ENCODE peak calls at places on chromosomes 16 and 17, in ten cellular contexts. R is AG10803, M is dorsolateral prefrontal cortex, N is GM23338, K is MCF 10A, G is endothelial cell, Z is kidney, H is astrocyte of the cerebellum, I is nephron progenitor cell, X is uterus. D is an unnamed sample.

GRCh38 chr16:54875443-54875842 is 55.2 kb upstream of the IRX5 start:
- DNase-seq in G (no peak), Z (no peak), H (no peak), I (no peak), N (peak), X (no peak), M (no peak), R (peak), K (no peak), D (no peak)

GRCh38 chr16:71709231-71709781 is 15.2 kb downstream of the PHLPP2 start:
- DNase-seq in K (peak), I (no peak), M (no peak), X (no peak), Z (no peak), G (no peak), R (peak), N (no peak), H (no peak), D (no peak)

GRCh38 chr17:72479113-72479512 is 358.3 kb downstream of the SOX9 start:
- DNase-seq in H (no peak), X (no peak), R (no peak), G (no peak), I (no peak), N (peak), K (no peak), Z (peak), M (no peak), D (no peak)

GRCh38 chr16:75459691-75460090 is 4.8 kb downstream of the TMEM170A start:
- DNase-seq in M (no peak), X (no peak), Z (no peak), R (no peak), G (no peak), K (no peak), I (no peak), N (no peak), H (no peak), D (no peak)

GRCh38 chr17:15966183-15966878 is 21.4 kb downstream of the ADORA2B start:
- DNase-seq in N (peak), R (no peak), X (no peak), H (peak), I (no peak), Z (peak), K (peak), M (peak), G (peak), D (no peak)

GRCh38 chr16:12558641-12559040 is 245.0 kb downstream of the CPPED1 start:
- DNase-seq in G (no peak), Z (no peak), X (no peak), R (no peak), K (no peak), H (no peak), I (no peak), N (peak), M (no peak), D (no peak)

GRCh38 chr17:43905985-43906852 is 1.1 kb downstream of the MPP2 start:
- DNase-seq in X (peak), I (peak), K (no peak), H (no peak), N (peak), R (peak), M (peak), Z (peak), G (peak), D (no peak)

GRCh38 chr17:42111901-42112551 is 488 bp downstream of the DHX58 start:
- DNase-seq in N (no peak), X (peak), R (peak), M (peak), I (no peak), G (no peak), Z (no peak), K (no peak), H (no peak), D (peak)

GRCh38 chr16:24309222-24309905 is 53.2 kb downstream of the CACNG3 start:
- DNase-seq in X (no peak), R (peak), G (no peak), M (no peak), H (peak), N (no peak), K (peak), I (no peak), Z (no peak), D (no peak)

GRCh38 chr16:50300942-50301625 is 34.7 kb downstream of the ADCY7 start:
- DNase-seq in I (no peak), K (no peak), M (no peak), Z (peak), H (no peak), R (peak), G (no peak), X (peak), N (no peak), D (no peak)

GRCh38 chr16:89024546-89024945 is 47.5 kb upstream of the CBFA2T3 start:
- DNase-seq in N (no peak), I (no peak), G (no peak), R (no peak), K (no peak), X (no peak), M (no peak), Z (no peak), H (no peak), D (no peak)

GRCh38 chr17:73419896-73420295 is 108.1 kb upstream of the CDC42EP4 start:
- DNase-seq in R (no peak), K (no peak), I (no peak), G (no peak), X (no peak), N (no peak), Z (peak), H (no peak), M (no peak), D (no peak)

GRCh38 chr17:77126519-77126918 is 14.2 kb upstream of the SEC14L1 start:
- DNase-seq in H (no peak), Z (peak), G (no peak), M (no peak), K (peak), R (no peak), X (no peak), N (no peak), I (no peak), D (no peak)

GRCh38 chr17:51434434-51435170 is 174.3 kb downstream of the UTP18 start:
- DNase-seq in Z (no peak), R (no peak), K (peak), H (no peak), X (no peak), M (no peak), G (no peak), N (no peak), I (no peak), D (no peak)

GRCh38 chr17:36152639-36153120 is 23.8 kb downstream of the TBC1D3B start:
- DNase-seq in Z (no peak), M (no peak), N (peak), K (no peak), X (no peak), G (no peak), I (no peak), R (peak), H (no peak), D (no peak)

GRCh38 chr17:60080545-60080944 is 1.8 kb upstream of the HEATR6 start:
- DNase-seq in R (no peak), I (no peak), G (no peak), H (no peak), K (peak), N (no peak), M (no peak), X (no peak), Z (no peak), D (no peak)

GRCh38 chr16:49856741-49857330 is 924 bp upstream of the ZNF423 start:
- DNase-seq in R (peak), Z (peak), H (peak), K (peak), X (peak), I (peak), G (peak), N (peak), M (peak), D (peak)

GRCh38 chr17:48856122-48856821 is 25.4 kb downstream of the CALCOCO2 start:
- DNase-seq in M (no peak), R (no peak), K (no peak), Z (no peak), N (no peak), X (no peak), H (no peak), G (no peak), I (no peak), D (no peak)

GRCh38 chr17:50541916-50542688 is 4.9 kb upstream of the SPATA20 start:
- DNase-seq in R (peak), H (no peak), X (peak), M (peak), K (peak), N (peak), Z (peak), I (peak), G (peak), D (peak)

GRCh38 chr17:1979182-1979980 is 45.8 kb downstream of the RTN4RL1 start:
- DNase-seq in I (peak), M (no peak), H (no peak), K (no peak), R (no peak), N (no peak), G (no peak), Z (peak), X (no peak), D (no peak)

GRCh38 chr16:20931066-20931465 is 30.5 kb downstream of the LYRM1 start:
- DNase-seq in I (no peak), G (no peak), H (no peak), N (no peak), M (no peak), R (peak), K (no peak), X (no peak), Z (no peak), D (no peak)

GRCh38 chr16:72050769-72051464 is 3.4 kb upstream of the HP start:
- DNase-seq in H (no peak), I (no peak), G (no peak), Z (no peak), N (no peak), X (no peak), R (peak), K (peak), M (no peak), D (no peak)

GRCh38 chr16:84718-85452 is 6.9 kb downstream of the MPG start:
- DNase-seq in H (no peak), N (no peak), X (peak), G (peak), R (peak), Z (peak), M (peak), I (no peak), K (peak), D (peak)

GRCh38 chr16:81567987-81568748 is 123.6 kb downstream of the CMIP start:
- DNase-seq in G (no peak), X (peak), I (no peak), N (no peak), M (no peak), Z (peak), R (peak), K (peak), H (peak), D (no peak)

GRCh38 chr17:74148901-74149596 is 54.4 kb upstream of the RPL38 start:
- DNase-seq in N (no peak), I (no peak), K (no peak), M (no peak), R (no peak), H (no peak), X (no peak), G (no peak), Z (no peak), D (no peak)

GRCh38 chr17:16977932-16978331 is 6.0 kb upstream of the TNFRSF13B start:
- DNase-seq in M (no peak), I (no peak), N (peak), H (no peak), K (no peak), Z (no peak), R (peak), G (no peak), X (no peak), D (no peak)

GRCh38 chr16:65487231-65487630 is 365.4 kb upstream of the CDH11 start:
- DNase-seq in Z (no peak), X (no peak), I (no peak), R (no peak), N (no peak), K (no peak), H (no peak), G (no peak), M (no peak), D (no peak)

GRCh38 chr17:62763891-62764600 is 44.1 kb downstream of the MARCHF10 start:
- DNase-seq in X (no peak), G (no peak), I (no peak), M (no peak), Z (no peak), K (no peak), N (no peak), H (no peak), R (no peak), D (no peak)

GRCh38 chr17:46053911-46054534 is 55.0 kb downstream of the STH start:
- DNase-seq in K (peak), I (no peak), M (no peak), Z (no peak), R (peak), H (no peak), G (no peak), N (no peak), X (no peak), D (no peak)

GRCh38 chr16:49618955-49619354 is 237.0 kb downstream of the ZNF423 start:
- DNase-seq in H (no peak), M (no peak), Z (no peak), I (no peak), G (no peak), R (no peak), X (no peak), N (no peak), K (no peak), D (no peak)

GRCh38 chr17:48576479-48577309 is 1.5 kb downstream of the HOXB4 start:
- DNase-seq in N (no peak), G (no peak), M (no peak), K (peak), H (no peak), Z (peak), I (peak), R (peak), X (peak), D (no peak)

GRCh38 chr16:83330251-83330650 is 477.5 kb upstream of the HSBP1 start:
- DNase-seq in K (no peak), X (no peak), H (no peak), I (no peak), G (no peak), N (peak), Z (no peak), M (no peak), R (no peak), D (no peak)

GRCh38 chr16:50121721-50122445 is 31.2 kb upstream of the TENT4B start:
- DNase-seq in N (peak), R (no peak), X (no peak), K (no peak), H (no peak), I (no peak), G (no peak), M (no peak), Z (no peak), D (peak)

GRCh38 chr17:42928714-42929496 is 28.3 kb downstream of the G6PC1 start:
- DNase-seq in G (peak), X (peak), H (peak), R (peak), K (peak), M (no peak), Z (no peak), N (peak), I (peak), D (peak)

GRCh38 chr17:17448076-17448475 is 28.7 kb upstream of the MED9 start:
- DNase-seq in M (no peak), X (no peak), N (no peak), G (no peak), H (no peak), R (no peak), K (no peak), Z (peak), I (no peak), D (no peak)

GRCh38 chr17:67474081-67474661 is 97.1 kb downstream of the PITPNC1 start:
- DNase-seq in H (peak), I (no peak), G (no peak), R (peak), N (peak), Z (no peak), M (no peak), X (peak), K (peak), D (no peak)
- TF ChIP-seq CTCF in H (no peak), I (no peak), G (no peak), R (peak), N (peak), Z (no peak), M (no peak), X (no peak), K (no peak), D (no peak)

GRCh38 chr17:64448665-64449512 is at the start of gene MILR1:
- DNase-seq in K (peak), H (peak), N (no peak), M (no peak), R (peak), I (no peak), X (peak), Z (no peak), G (no peak), D (peak)
- TF ChIP-seq CTCF in K (no peak), H (no peak), N (no peak), M (no peak), R (no peak), I (no peak), X (no peak), Z (no peak), G (no peak), D (no peak)

GRCh38 chr16:85057212-85057889 is 29.8 kb downstream of the KIAA0513 start:
- DNase-seq in N (peak), H (no peak), G (no peak), R (no peak), X (no peak), M (no peak), Z (no peak), K (peak), I (no peak), D (no peak)

GRCh38 chr16:85055503-85056210 is 28.1 kb downstream of the KIAA0513 start:
- DNase-seq in N (no peak), X (peak), G (no peak), M (peak), K (peak), I (no peak), R (peak), Z (no peak), H (peak), D (peak)

GRCh38 chr16:85057948-85058347 is 30.4 kb downstream of the KIAA0513 start:
- DNase-seq in G (no peak), I (no peak), X (no peak), N (no peak), Z (no peak), M (peak), R (no peak), H (no peak), K (no peak), D (no peak)

GRCh38 chr16:85054948-85055502 is 27.4 kb downstream of the KIAA0513 start:
- DNase-seq in G (no peak), X (no peak), Z (no peak), M (no peak), K (no peak), N (no peak), R (no peak), H (no peak), I (no peak), D (no peak)

DNA sequence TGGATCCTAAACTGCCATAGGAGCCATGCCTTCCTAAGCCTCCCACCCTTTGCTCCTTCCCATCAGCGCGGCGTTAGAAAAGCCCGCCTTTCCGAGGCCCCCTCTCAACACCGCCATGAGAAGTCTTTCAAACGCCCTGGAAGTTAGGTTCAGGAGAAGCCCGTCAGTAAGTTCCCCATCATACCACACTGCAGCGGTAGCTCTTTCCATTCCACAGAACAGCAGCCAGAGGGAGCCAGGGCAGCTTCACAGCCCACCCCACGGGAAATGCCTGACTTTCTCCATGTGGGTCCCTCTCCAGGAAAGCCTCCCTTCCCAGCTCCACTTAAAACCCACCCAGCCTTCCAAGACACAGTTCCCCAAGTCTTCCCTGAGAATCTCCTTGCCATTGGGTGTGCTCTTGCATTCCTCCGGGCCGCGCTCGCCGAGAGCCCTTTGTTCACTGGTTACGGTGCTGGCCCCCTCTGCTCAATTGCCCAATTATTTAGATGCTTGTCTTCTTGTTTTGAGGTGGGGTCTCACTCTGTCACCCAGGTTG is 28.7 kb downstream of the KIAA0513 start:
- DNase-seq in I (no peak), M (peak), K (no peak), N (peak), X (peak), G (peak), H (no peak), Z (no peak), R (peak), D (no peak)
- TF ChIP-seq CTCF in I (no peak), M (peak), K (no peak), N (peak), X (peak), G (no peak), H (peak), Z (peak), R (peak), D (peak)

GRCh38 chr17:32345953-32346600 is 3.9 kb upstream of the ZNF207 start:
- DNase-seq in K (no peak), X (no peak), G (no peak), H (no peak), Z (no peak), N (no peak), I (no peak), M (no peak), R (no peak), D (no peak)

GRCh38 chr17:32348483-32348800 is 1.5 kb upstream of the ZNF207 start:
- DNase-seq in K (no peak), N (no peak), G (no peak), R (no peak), I (no peak), H (no peak), M (no peak), Z (no peak), X (no peak), D (no peak)

GRCh38 chr17:32341141-32341856 is 674 bp downstream of the C17orf75 start:
- DNase-seq in M (peak), X (no peak), G (no peak), K (peak), H (no peak), R (no peak), N (no peak), Z (no peak), I (no peak), D (peak)

GRCh38 chr17:32341857-32342602 is at the start of gene C17orf75:
- DNase-seq in X (peak), G (peak), M (peak), I (peak), Z (peak), K (peak), R (peak), H (no peak), N (peak), D (peak)

DNA sequence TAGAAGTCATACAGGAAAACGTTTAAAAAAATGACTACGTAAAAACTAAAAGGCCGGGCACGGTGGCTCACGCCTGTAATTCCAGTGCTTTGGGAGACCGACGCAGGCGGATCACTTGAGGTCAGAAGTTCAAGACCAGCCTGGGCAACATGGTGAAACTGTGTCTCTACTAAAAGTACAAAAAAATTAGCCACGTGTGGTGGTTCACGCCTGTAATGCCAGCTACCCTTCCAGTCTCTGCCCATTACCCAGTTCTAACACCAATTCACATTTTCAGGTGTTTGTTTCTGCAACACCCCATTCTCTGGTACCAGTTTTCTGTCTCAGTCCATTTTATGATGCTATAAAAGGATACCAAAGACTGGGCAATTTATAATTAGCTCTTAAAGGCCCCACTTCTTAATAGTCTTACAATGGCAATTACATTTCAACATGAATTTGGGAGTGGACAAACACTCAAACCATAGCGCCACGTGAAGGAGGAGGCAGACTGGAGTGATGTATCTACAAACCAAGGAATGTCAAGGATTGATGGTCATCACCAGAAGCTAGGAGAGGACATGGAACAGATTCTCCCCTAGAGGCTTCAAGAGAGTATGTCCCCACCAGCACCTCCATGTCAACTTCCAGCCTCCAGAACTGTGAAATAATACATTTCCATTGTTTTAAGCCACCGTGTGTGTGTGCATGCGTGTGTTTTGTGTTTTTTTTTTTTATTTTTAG is 791 bp upstream of the C17orf75 start:
- DNase-seq in H (no peak), Z (no peak), N (no peak), M (no peak), G (no peak), K (no peak), I (no peak), R (no peak), X (no peak), D (no peak)
- TF ChIP-seq CTCF in H (no peak), Z (no peak), N (no peak), M (no peak), G (no peak), K (no peak), I (no peak), R (no peak), X (no peak), D (no peak)